ENCODE peak calls at places on chromosomes 13 and 19, in eight cellular contexts. One of them, this sample, is unnamed.

GRCh38 chr19:511101-511841 is 4.0 kb downstream of the TPGS1 start:
- DNase-seq in ascending aorta: no peak
- DNase-seq in NCI-H345: peak; percentile 97
- DNase-seq in astrocyte of the hippocampus: peak; percentile 79
- DNase-seq in H7: peak; percentile 86
- DNase-seq in activated effector memory CD4-positive, alpha-beta T cell treated with anti-CD3 and anti-CD28 coated beads, Interleukin-2, amount 50 U/mL, for 16 hours: peak; percentile 94
- DNase-seq in activated naive CD8-positive, alpha-beta T cell treated with anti-CD3 and anti-CD28 coated beads, Interleukin-2, amount 10 ng/mL, durations not matched to agents 7 days and 5 days: peak; percentile 86
- DNase-seq in activated CD8-positive, alpha-beta T cell treated with anti-CD3 and anti-CD28 coated beads, Interleukin-2, amount 10 ng/mL, durations not matched to agents 7 days and 5 days: peak; percentile 91
- DNase-seq in this sample: no peak

GRCh38 chr19:2782357-2782935 is 627 bp downstream of the SGTA start:
- DNase-seq in ascending aorta: no peak
- DNase-seq in activated CD8-positive, alpha-beta T cell treated with anti-CD3 and anti-CD28 coated beads, Interleukin-2, amount 10 ng/mL, durations not matched to agents 7 days and 5 days: peak; percentile 30
- DNase-seq in H7: peak; percentile 53
- DNase-seq in activated naive CD8-positive, alpha-beta T cell treated with anti-CD3 and anti-CD28 coated beads, Interleukin-2, amount 10 ng/mL, durations not matched to agents 7 days and 5 days: no peak
- DNase-seq in NCI-H345: no peak
- DNase-seq in astrocyte of the hippocampus: no peak
- DNase-seq in activated effector memory CD4-positive, alpha-beta T cell treated with anti-CD3 and anti-CD28 coated beads, Interleukin-2, amount 50 U/mL, for 16 hours: no peak
- DNase-seq in this sample: no peak

GRCh38 chr19:38993271-38993670 is 17.7 kb upstream of the FBXO17 start:
- DNase-seq in activated CD8-positive, alpha-beta T cell treated with anti-CD3 and anti-CD28 coated beads, Interleukin-2, amount 10 ng/mL, durations not matched to agents 7 days and 5 days: no peak
- DNase-seq in H7: no peak
- DNase-seq in activated naive CD8-positive, alpha-beta T cell treated with anti-CD3 and anti-CD28 coated beads, Interleukin-2, amount 10 ng/mL, durations not matched to agents 7 days and 5 days: no peak
- DNase-seq in ascending aorta: no peak
- DNase-seq in NCI-H345: no peak
- DNase-seq in astrocyte of the hippocampus: peak; percentile 51
- DNase-seq in activated effector memory CD4-positive, alpha-beta T cell treated with anti-CD3 and anti-CD28 coated beads, Interleukin-2, amount 50 U/mL, for 16 hours: no peak
- DNase-seq in this sample: no peak

GRCh38 chr19:55353803-55354697 is 469 bp downstream of the COX6B2 start:
- DNase-seq in astrocyte of the hippocampus: peak; percentile 80
- DNase-seq in activated naive CD8-positive, alpha-beta T cell treated with anti-CD3 and anti-CD28 coated beads, Interleukin-2, amount 10 ng/mL, durations not matched to agents 7 days and 5 days: peak; percentile 77
- DNase-seq in H7: peak; percentile 99
- DNase-seq in NCI-H345: peak; percentile 43
- DNase-seq in activated CD8-positive, alpha-beta T cell treated with anti-CD3 and anti-CD28 coated beads, Interleukin-2, amount 10 ng/mL, durations not matched to agents 7 days and 5 days: peak; percentile 75
- DNase-seq in ascending aorta: no peak
- DNase-seq in activated effector memory CD4-positive, alpha-beta T cell treated with anti-CD3 and anti-CD28 coated beads, Interleukin-2, amount 50 U/mL, for 16 hours: peak; percentile 86
- DNase-seq in this sample: no peak

GRCh38 chr19:33532859-33533455 is 11.4 kb upstream of the PEPD start:
- DNase-seq in astrocyte of the hippocampus: no peak
- DNase-seq in activated effector memory CD4-positive, alpha-beta T cell treated with anti-CD3 and anti-CD28 coated beads, Interleukin-2, amount 50 U/mL, for 16 hours: no peak
- DNase-seq in H7: peak; percentile 83
- DNase-seq in activated naive CD8-positive, alpha-beta T cell treated with anti-CD3 and anti-CD28 coated beads, Interleukin-2, amount 10 ng/mL, durations not matched to agents 7 days and 5 days: no peak
- DNase-seq in activated CD8-positive, alpha-beta T cell treated with anti-CD3 and anti-CD28 coated beads, Interleukin-2, amount 10 ng/mL, durations not matched to agents 7 days and 5 days: no peak
- DNase-seq in ascending aorta: no peak
- DNase-seq in NCI-H345: no peak
- DNase-seq in this sample: no peak

GRCh38 chr13:105037064-105037463 is 1498.4 kb downstream of the EFNB2 start:
- DNase-seq in NCI-H345: no peak
- DNase-seq in H7: no peak
- DNase-seq in astrocyte of the hippocampus: peak; percentile 33
- DNase-seq in activated CD8-positive, alpha-beta T cell treated with anti-CD3 and anti-CD28 coated beads, Interleukin-2, amount 10 ng/mL, durations not matched to agents 7 days and 5 days: no peak
- DNase-seq in activated naive CD8-positive, alpha-beta T cell treated with anti-CD3 and anti-CD28 coated beads, Interleukin-2, amount 10 ng/mL, durations not matched to agents 7 days and 5 days: no peak
- DNase-seq in activated effector memory CD4-positive, alpha-beta T cell treated with anti-CD3 and anti-CD28 coated beads, Interleukin-2, amount 50 U/mL, for 16 hours: no peak
- DNase-seq in ascending aorta: no peak
- DNase-seq in this sample: no peak

GRCh38 chr19:18401580-18402112 is 4.2 kb upstream of the LRRC25 start:
- DNase-seq in activated CD8-positive, alpha-beta T cell treated with anti-CD3 and anti-CD28 coated beads, Interleukin-2, amount 10 ng/mL, durations not matched to agents 7 days and 5 days: no peak
- DNase-seq in astrocyte of the hippocampus: peak; percentile 42
- DNase-seq in ascending aorta: no peak
- DNase-seq in H7: peak; percentile 81
- DNase-seq in NCI-H345: no peak
- DNase-seq in activated effector memory CD4-positive, alpha-beta T cell treated with anti-CD3 and anti-CD28 coated beads, Interleukin-2, amount 50 U/mL, for 16 hours: no peak
- DNase-seq in activated naive CD8-positive, alpha-beta T cell treated with anti-CD3 and anti-CD28 coated beads, Interleukin-2, amount 10 ng/mL, durations not matched to agents 7 days and 5 days: no peak
- DNase-seq in this sample: no peak

GRCh38 chr13:98988277-98988676 is 10.4 kb upstream of the DOCK9 start:
- DNase-seq in NCI-H345: no peak
- DNase-seq in astrocyte of the hippocampus: no peak
- DNase-seq in activated effector memory CD4-positive, alpha-beta T cell treated with anti-CD3 and anti-CD28 coated beads, Interleukin-2, amount 50 U/mL, for 16 hours: no peak
- DNase-seq in ascending aorta: no peak
- DNase-seq in activated naive CD8-positive, alpha-beta T cell treated with anti-CD3 and anti-CD28 coated beads, Interleukin-2, amount 10 ng/mL, durations not matched to agents 7 days and 5 days: no peak
- DNase-seq in H7: no peak
- DNase-seq in activated CD8-positive, alpha-beta T cell treated with anti-CD3 and anti-CD28 coated beads, Interleukin-2, amount 10 ng/mL, durations not matched to agents 7 days and 5 days: no peak
- DNase-seq in this sample: no peak

GRCh38 chr13:23549724-23550123 is 20.5 kb upstream of the TNFRSF19 start:
- DNase-seq in activated effector memory CD4-positive, alpha-beta T cell treated with anti-CD3 and anti-CD28 coated beads, Interleukin-2, amount 50 U/mL, for 16 hours: no peak
- DNase-seq in H7: no peak
- DNase-seq in activated CD8-positive, alpha-beta T cell treated with anti-CD3 and anti-CD28 coated beads, Interleukin-2, amount 10 ng/mL, durations not matched to agents 7 days and 5 days: no peak
- DNase-seq in activated naive CD8-positive, alpha-beta T cell treated with anti-CD3 and anti-CD28 coated beads, Interleukin-2, amount 10 ng/mL, durations not matched to agents 7 days and 5 days: no peak
- DNase-seq in NCI-H345: no peak
- DNase-seq in astrocyte of the hippocampus: no peak
- DNase-seq in ascending aorta: no peak
- DNase-seq in this sample: no peak

GRCh38 chr19:9406798-9407352 is 28.5 kb downstream of the ZNF266 start:
- DNase-seq in activated naive CD8-positive, alpha-beta T cell treated with anti-CD3 and anti-CD28 coated beads, Interleukin-2, amount 10 ng/mL, durations not matched to agents 7 days and 5 days: peak; percentile 64
- DNase-seq in activated effector memory CD4-positive, alpha-beta T cell treated with anti-CD3 and anti-CD28 coated beads, Interleukin-2, amount 50 U/mL, for 16 hours: peak; percentile 76
- DNase-seq in H7: peak; percentile 13
- DNase-seq in astrocyte of the hippocampus: peak; percentile 94
- DNase-seq in activated CD8-positive, alpha-beta T cell treated with anti-CD3 and anti-CD28 coated beads, Interleukin-2, amount 10 ng/mL, durations not matched to agents 7 days and 5 days: peak; percentile 75
- DNase-seq in NCI-H345: no peak
- DNase-seq in ascending aorta: peak; percentile 21
- DNase-seq in this sample: no peak

GRCh38 chr19:14381689-14382474 is 638 bp downstream of the ADGRE5 start:
- DNase-seq in astrocyte of the hippocampus: peak; percentile 35
- DNase-seq in ascending aorta: peak; percentile 55
- DNase-seq in NCI-H345: no peak
- DNase-seq in activated effector memory CD4-positive, alpha-beta T cell treated with anti-CD3 and anti-CD28 coated beads, Interleukin-2, amount 50 U/mL, for 16 hours: peak; percentile 89
- DNase-seq in activated naive CD8-positive, alpha-beta T cell treated with anti-CD3 and anti-CD28 coated beads, Interleukin-2, amount 10 ng/mL, durations not matched to agents 7 days and 5 days: peak; percentile 77
- DNase-seq in H7: peak; percentile 34
- DNase-seq in activated CD8-positive, alpha-beta T cell treated with anti-CD3 and anti-CD28 coated beads, Interleukin-2, amount 10 ng/mL, durations not matched to agents 7 days and 5 days: peak; percentile 92
- DNase-seq in this sample: no peak

GRCh38 chr13:67438465-67438864 is 208.3 kb upstream of the PCDH9 start:
- DNase-seq in NCI-H345: no peak
- DNase-seq in ascending aorta: no peak
- DNase-seq in H7: peak; percentile 2
- DNase-seq in activated naive CD8-positive, alpha-beta T cell treated with anti-CD3 and anti-CD28 coated beads, Interleukin-2, amount 10 ng/mL, durations not matched to agents 7 days and 5 days: no peak
- DNase-seq in astrocyte of the hippocampus: peak; percentile 0
- DNase-seq in activated CD8-positive, alpha-beta T cell treated with anti-CD3 and anti-CD28 coated beads, Interleukin-2, amount 10 ng/mL, durations not matched to agents 7 days and 5 days: no peak
- DNase-seq in activated effector memory CD4-positive, alpha-beta T cell treated with anti-CD3 and anti-CD28 coated beads, Interleukin-2, amount 50 U/mL, for 16 hours: no peak
- DNase-seq in this sample: no peak

GRCh38 chr13:30654430-30654829 is 36.7 kb downstream of the USPL1 start:
- DNase-seq in NCI-H345: no peak
- DNase-seq in activated effector memory CD4-positive, alpha-beta T cell treated with anti-CD3 and anti-CD28 coated beads, Interleukin-2, amount 50 U/mL, for 16 hours: no peak
- DNase-seq in H7: no peak
- DNase-seq in ascending aorta: no peak
- DNase-seq in astrocyte of the hippocampus: no peak
- DNase-seq in activated naive CD8-positive, alpha-beta T cell treated with anti-CD3 and anti-CD28 coated beads, Interleukin-2, amount 10 ng/mL, durations not matched to agents 7 days and 5 days: no peak
- DNase-seq in activated CD8-positive, alpha-beta T cell treated with anti-CD3 and anti-CD28 coated beads, Interleukin-2, amount 10 ng/mL, durations not matched to agents 7 days and 5 days: peak; percentile 63
- DNase-seq in this sample: no peak

GRCh38 chr19:42443944-42444398 is 1.2 kb upstream of the CXCL17 start:
- DNase-seq in ascending aorta: no peak
- DNase-seq in activated effector memory CD4-positive, alpha-beta T cell treated with anti-CD3 and anti-CD28 coated beads, Interleukin-2, amount 50 U/mL, for 16 hours: no peak
- DNase-seq in NCI-H345: peak; percentile 34
- DNase-seq in activated CD8-positive, alpha-beta T cell treated with anti-CD3 and anti-CD28 coated beads, Interleukin-2, amount 10 ng/mL, durations not matched to agents 7 days and 5 days: no peak
- DNase-seq in astrocyte of the hippocampus: no peak
- DNase-seq in activated naive CD8-positive, alpha-beta T cell treated with anti-CD3 and anti-CD28 coated beads, Interleukin-2, amount 10 ng/mL, durations not matched to agents 7 days and 5 days: no peak
- DNase-seq in H7: no peak
- DNase-seq in this sample: no peak

GRCh38 chr13:110684388-110685056 is 21.4 kb downstream of the CARS2 start:
- DNase-seq in NCI-H345: no peak
- DNase-seq in ascending aorta: no peak
- DNase-seq in astrocyte of the hippocampus: no peak
- DNase-seq in activated naive CD8-positive, alpha-beta T cell treated with anti-CD3 and anti-CD28 coated beads, Interleukin-2, amount 10 ng/mL, durations not matched to agents 7 days and 5 days: no peak
- DNase-seq in activated CD8-positive, alpha-beta T cell treated with anti-CD3 and anti-CD28 coated beads, Interleukin-2, amount 10 ng/mL, durations not matched to agents 7 days and 5 days: no peak
- DNase-seq in activated effector memory CD4-positive, alpha-beta T cell treated with anti-CD3 and anti-CD28 coated beads, Interleukin-2, amount 50 U/mL, for 16 hours: no peak
- DNase-seq in H7: no peak
- DNase-seq in this sample: no peak

GRCh38 chr19:49492573-49493411 is 3.4 kb upstream of the RPS11 start:
- DNase-seq in H7: peak; percentile 59
- DNase-seq in activated CD8-positive, alpha-beta T cell treated with anti-CD3 and anti-CD28 coated beads, Interleukin-2, amount 10 ng/mL, durations not matched to agents 7 days and 5 days: no peak
- DNase-seq in ascending aorta: no peak
- DNase-seq in activated effector memory CD4-positive, alpha-beta T cell treated with anti-CD3 and anti-CD28 coated beads, Interleukin-2, amount 50 U/mL, for 16 hours: no peak
- DNase-seq in NCI-H345: no peak
- DNase-seq in activated naive CD8-positive, alpha-beta T cell treated with anti-CD3 and anti-CD28 coated beads, Interleukin-2, amount 10 ng/mL, durations not matched to agents 7 days and 5 days: no peak
- DNase-seq in astrocyte of the hippocampus: no peak
- DNase-seq in this sample: no peak

GRCh38 chr19:12733369-12733896 is 1.1 kb downstream of the TRIR start:
- DNase-seq in astrocyte of the hippocampus: peak; percentile 51
- DNase-seq in ascending aorta: no peak
- DNase-seq in H7: peak; percentile 76
- DNase-seq in activated naive CD8-positive, alpha-beta T cell treated with anti-CD3 and anti-CD28 coated beads, Interleukin-2, amount 10 ng/mL, durations not matched to agents 7 days and 5 days: no peak
- DNase-seq in NCI-H345: no peak
- DNase-seq in activated CD8-positive, alpha-beta T cell treated with anti-CD3 and anti-CD28 coated beads, Interleukin-2, amount 10 ng/mL, durations not matched to agents 7 days and 5 days: peak; percentile 74
- DNase-seq in activated effector memory CD4-positive, alpha-beta T cell treated with anti-CD3 and anti-CD28 coated beads, Interleukin-2, amount 50 U/mL, for 16 hours: peak; percentile 81
- DNase-seq in this sample: no peak

GRCh38 chr19:11767633-11768133 is 883 bp downstream of the ZNF441 start:
- DNase-seq in ascending aorta: peak; percentile 8
- DNase-seq in H7: peak; percentile 47
- DNase-seq in activated effector memory CD4-positive, alpha-beta T cell treated with anti-CD3 and anti-CD28 coated beads, Interleukin-2, amount 50 U/mL, for 16 hours: peak; percentile 70
- DNase-seq in activated CD8-positive, alpha-beta T cell treated with anti-CD3 and anti-CD28 coated beads, Interleukin-2, amount 10 ng/mL, durations not matched to agents 7 days and 5 days: peak; percentile 40
- DNase-seq in NCI-H345: no peak
- DNase-seq in astrocyte of the hippocampus: peak; percentile 67
- DNase-seq in activated naive CD8-positive, alpha-beta T cell treated with anti-CD3 and anti-CD28 coated beads, Interleukin-2, amount 10 ng/mL, durations not matched to agents 7 days and 5 days: peak; percentile 48
- DNase-seq in this sample: no peak

GRCh38 chr19:17327654-17328516 is 6.8 kb downstream of the ANO8 start:
- DNase-seq in astrocyte of the hippocampus: no peak
- DNase-seq in NCI-H345: no peak
- DNase-seq in ascending aorta: no peak
- DNase-seq in H7: peak; percentile 97
- DNase-seq in activated naive CD8-positive, alpha-beta T cell treated with anti-CD3 and anti-CD28 coated beads, Interleukin-2, amount 10 ng/mL, durations not matched to agents 7 days and 5 days: peak; percentile 65
- DNase-seq in activated CD8-positive, alpha-beta T cell treated with anti-CD3 and anti-CD28 coated beads, Interleukin-2, amount 10 ng/mL, durations not matched to agents 7 days and 5 days: peak; percentile 59
- DNase-seq in activated effector memory CD4-positive, alpha-beta T cell treated with anti-CD3 and anti-CD28 coated beads, Interleukin-2, amount 50 U/mL, for 16 hours: peak; percentile 82
- DNase-seq in this sample: no peak

GRCh38 chr19:1068111-1069001 is 1.4 kb downstream of the ARHGAP45 start:
- DNase-seq in activated effector memory CD4-positive, alpha-beta T cell treated with anti-CD3 and anti-CD28 coated beads, Interleukin-2, amount 50 U/mL, for 16 hours: peak; percentile 87
- DNase-seq in activated naive CD8-positive, alpha-beta T cell treated with anti-CD3 and anti-CD28 coated beads, Interleukin-2, amount 10 ng/mL, durations not matched to agents 7 days and 5 days: peak; percentile 87
- DNase-seq in H7: no peak
- DNase-seq in astrocyte of the hippocampus: no peak
- DNase-seq in activated CD8-positive, alpha-beta T cell treated with anti-CD3 and anti-CD28 coated beads, Interleukin-2, amount 10 ng/mL, durations not matched to agents 7 days and 5 days: peak; percentile 88
- DNase-seq in NCI-H345: no peak
- DNase-seq in ascending aorta: no peak
- DNase-seq in this sample: no peak

GRCh38 chr13:80359459-80360297 is 18.8 kb upstream of the SPRY2 start:
- DNase-seq in astrocyte of the hippocampus: peak; percentile 10
- DNase-seq in activated CD8-positive, alpha-beta T cell treated with anti-CD3 and anti-CD28 coated beads, Interleukin-2, amount 10 ng/mL, durations not matched to agents 7 days and 5 days: no peak
- DNase-seq in ascending aorta: no peak
- DNase-seq in activated naive CD8-positive, alpha-beta T cell treated with anti-CD3 and anti-CD28 coated beads, Interleukin-2, amount 10 ng/mL, durations not matched to agents 7 days and 5 days: no peak
- DNase-seq in NCI-H345: peak; percentile 96
- DNase-seq in activated effector memory CD4-positive, alpha-beta T cell treated with anti-CD3 and anti-CD28 coated beads, Interleukin-2, amount 50 U/mL, for 16 hours: no peak
- DNase-seq in H7: peak; percentile 66
- DNase-seq in this sample: no peak